ENCODE peak calls at places on chromosome X, in seven cellular contexts. H is CD8-positive, alpha-beta T cell; O is KBM-7; D is epithelial cell of prostate; P is NCI-H146; E is omental fat pad; Q is activated CD4-positive, alpha-beta T cell treated with anti-CD3 and anti-CD28 coated beads for 36 hours. W is an unnamed sample.

GRCh38 chrX:39762266-39762841 is 335.4 kb downstream of the BCOR start:
- DNase-seq in H (no peak), O (no peak), P (peak; percentile 11), D (no peak), Q (no peak), E (no peak), W (no peak)

GRCh38 chrX:87337267-87337666 is 180.3 kb upstream of the KLHL4 start:
- DNase-seq in O (no peak), E (no peak), H (no peak), P (no peak), D (no peak), Q (no peak), W (no peak)

GRCh38 chrX:120302434-120302833 is 8.8 kb downstream of the TMEM255A start:
- DNase-seq in D (no peak), P (peak; percentile 63), O (peak; percentile 80), E (no peak), H (peak; percentile 69), Q (peak; percentile 55), W (peak; percentile 19)

GRCh38 chrX:121802881-121803412 is 755.5 kb downstream of the GLUD2 start:
- DNase-seq in P (peak; percentile 65), E (no peak), O (no peak), D (no peak), H (no peak), Q (no peak), W (no peak)

GRCh38 chrX:107729558-107730297 is 45.9 kb downstream of the TSC22D3 start:
- DNase-seq in H (no peak), P (no peak), E (no peak), Q (peak; percentile 35), O (no peak), D (no peak), W (no peak)

GRCh38 chrX:68261060-68261672 is 172.1 kb downstream of the OPHN1 start:
- DNase-seq in E (no peak), O (peak; percentile 45), H (no peak), P (no peak), Q (no peak), D (no peak), W (no peak)

GRCh38 chrX:56763556-56764152 is 34.6 kb downstream of the NBDY start:
- DNase-seq in P (no peak), H (peak; percentile 85), D (no peak), Q (peak; percentile 46), O (no peak), E (peak; percentile 23), W (no peak)

GRCh38 chrX:102338162-102338561 is 91.2 kb downstream of the NXF2 start:
- DNase-seq in P (no peak), E (no peak), O (no peak), Q (no peak), H (no peak), D (no peak), W (no peak)

GRCh38 chrX:118990512-118991227 is 16.3 kb downstream of the LONRF3 start:
- DNase-seq in Q (no peak), O (no peak), D (no peak), H (no peak), P (no peak), E (no peak), W (no peak)

GRCh38 chrX:10633722-10634121 is 13.3 kb upstream of the MID1 start:
- DNase-seq in P (peak; percentile 64), E (no peak), D (peak; percentile 79), Q (no peak), O (no peak), H (no peak), W (peak; percentile 40)

GRCh38 chrX:24282381-24283121 is 31.3 kb downstream of the SUPT20HL2 start:
- DNase-seq in P (no peak), O (peak; percentile 40), E (no peak), H (no peak), D (no peak), Q (no peak), W (no peak)

GRCh38 chrX:63657821-63658220 is 127.2 kb downstream of the ARHGEF9 start:
- DNase-seq in D (peak; percentile 20), P (no peak), H (no peak), O (no peak), Q (no peak), E (no peak), W (peak; percentile 68)

GRCh38 chrX:44223150-44223549 is 120.3 kb downstream of the EFHC2 start:
- DNase-seq in E (no peak), H (no peak), Q (no peak), P (no peak), O (no peak), D (peak; percentile 20), W (no peak)

GRCh38 chrX:109352121-109352556 is 129.7 kb downstream of the GUCY2F start:
- DNase-seq in D (no peak), Q (no peak), H (no peak), P (no peak), E (no peak), O (no peak), W (no peak)

GRCh38 chrX:8867454-8867853 is 66.3 kb upstream of the FAM9A start:
- DNase-seq in O (no peak), E (no peak), Q (no peak), H (no peak), P (no peak), D (no peak), W (no peak)

GRCh38 chrX:13816899-13817298 is at the start of gene GPM6B:
- DNase-seq in H (no peak), D (no peak), P (no peak), O (no peak), Q (no peak), E (no peak), W (no peak)

GRCh38 chrX:141619336-141619735 is 29.8 kb downstream of the SPANXA2 start:
- DNase-seq in D (no peak), O (no peak), Q (no peak), P (no peak), H (no peak), E (no peak), W (no peak)

GRCh38 chrX:15151267-15152196 is 118.4 kb downstream of the ASB9 start:
- DNase-seq in H (no peak), Q (peak; percentile 56), E (no peak), D (no peak), P (no peak), O (no peak), W (no peak)

GRCh38 chrX:20139966-20140365 is 1.7 kb downstream of the EIF1AX start:
- DNase-seq in D (no peak), H (no peak), E (no peak), Q (no peak), O (no peak), P (no peak), W (no peak)

GRCh38 chrX:150506020-150506419 is 62.4 kb upstream of the MTM1 start:
- DNase-seq in D (no peak), O (no peak), Q (no peak), H (no peak), P (no peak), E (no peak), W (no peak)

GRCh38 chrX:11970935-11971334 is 167.3 kb upstream of the FRMPD4 start:
- DNase-seq in O (no peak), Q (no peak), P (no peak), H (no peak), E (no peak), D (no peak), W (no peak)

GRCh38 chrX:105618393-105619101 is 203.8 kb upstream of the NRK start:
- DNase-seq in E (no peak), D (no peak), H (no peak), P (no peak), Q (no peak), O (no peak), W (no peak)

GRCh38 chrX:115189110-115189509 is at the start of gene RBMXL3:
- DNase-seq in O (no peak), D (no peak), H (no peak), Q (no peak), E (no peak), P (no peak), W (no peak)

GRCh38 chrX:3165808-3166207 is 124.5 kb downstream of the ARSF start:
- DNase-seq in Q (no peak), H (no peak), P (no peak), D (no peak), O (no peak), E (no peak), W (no peak)

GRCh38 chrX:12497832-12498591 is 293.2 kb upstream of the PRPS2 start:
- DNase-seq in H (no peak), P (peak; percentile 31), Q (peak; percentile 9), D (no peak), E (no peak), O (peak; percentile 23), W (no peak)

GRCh38 chrX:130716822-130717405 is 186.1 kb downstream of the ENOX2 start:
- DNase-seq in D (no peak), P (no peak), O (no peak), E (no peak), Q (no peak), H (no peak), W (no peak)

GRCh38 chrX:41507899-41508298 is 60.8 kb downstream of the NYX start:
- DNase-seq in O (no peak), E (no peak), Q (no peak), P (no peak), H (no peak), D (no peak), W (no peak)

GRCh38 chrX:52574416-52575275 is 57.8 kb upstream of the XAGE1B start:
- DNase-seq in O (peak; percentile 62), Q (peak; percentile 45), D (no peak), H (no peak), P (peak; percentile 42), E (no peak), W (no peak)

GRCh38 chrX:75603833-75604232 is 81.0 kb upstream of the ZDHHC15 start:
- DNase-seq in Q (no peak), H (no peak), E (no peak), P (no peak), D (no peak), O (peak; percentile 57), W (no peak)

GRCh38 chrX:142266417-142266816 is 61.3 kb upstream of the MAGEC2 start:
- DNase-seq in O (no peak), D (no peak), Q (no peak), P (no peak), H (no peak), E (no peak), W (no peak)

GRCh38 chrX:142244568-142244967 is 39.5 kb upstream of the MAGEC2 start:
- DNase-seq in E (no peak), D (no peak), H (no peak), P (no peak), O (no peak), Q (no peak), W (no peak)